ENCODE peak calls at places on chromosomes 3 and 15, in nine cellular contexts. U is H7, B is psoas muscle, W is lung, D is tibial nerve, F is brain microvascular endothelial cell, K is NT2/D1, P is endodermal cell, X is astrocyte. H is an unnamed sample.

GRCh38 chr3:157310329-157311065 is 126.2 kb upstream of the PTX3 start:
- DNase-seq in U (peak; percentile 8), B (no peak), W (no peak), D (no peak), F (no peak), K (no peak), P (no peak), X (no peak), H (no peak)

GRCh38 chr3:37546876-37547275 is 314.8 kb upstream of the CTDSPL start:
- DNase-seq in U (peak; percentile 60), B (no peak), W (no peak), D (no peak), F (peak; percentile 18), K (no peak), P (peak; percentile 65), X (peak; percentile 6), H (no peak)

GRCh38 chr3:131193671-131194291 is 167.1 kb downstream of the NEK11 start:
- DNase-seq in U (no peak), B (no peak), W (no peak), D (no peak), F (no peak), K (no peak), P (no peak), X (no peak), H (no peak)

GRCh38 chr3:197298858-197299854 is 744 bp upstream of the DLG1 start:
- DNase-seq in U (peak; percentile 75), B (peak; percentile 63), W (peak; percentile 66), D (no peak), F (no peak), K (no peak), P (peak; percentile 87), X (no peak), H (no peak)

GRCh38 chr3:175751089-175751488 is 892.0 kb downstream of the NAALADL2 start:
- DNase-seq in U (no peak), B (no peak), W (no peak), D (no peak), F (no peak), K (no peak), P (no peak), X (no peak), H (no peak)

GRCh38 chr15:31389576-31389975 is 62.9 kb downstream of the KLF13 start:
- DNase-seq in U (no peak), B (no peak), W (peak; percentile 26), D (no peak), F (no peak), K (no peak), P (no peak), X (no peak), H (no peak)

GRCh38 chr3:58776231-58776630 is 109.7 kb upstream of the FAM3D start:
- DNase-seq in U (no peak), B (no peak), W (no peak), D (no peak), F (no peak), K (peak; percentile 6), P (no peak), X (no peak), H (no peak)

GRCh38 chr3:69541059-69541471 is 155.2 kb upstream of the FRMD4B start:
- DNase-seq in U (peak; percentile 51), B (no peak), W (no peak), D (no peak), F (no peak), K (peak; percentile 1), P (peak; percentile 68), X (no peak), H (no peak)

GRCh38 chr15:68385671-68386586 is 46.0 kb downstream of the ITGA11 start:
- DNase-seq in U (no peak), B (no peak), W (no peak), D (no peak), F (no peak), K (no peak), P (no peak), X (no peak), H (no peak)

GRCh38 chr15:68385240-68385561 is 46.8 kb downstream of the ITGA11 start:
- DNase-seq in U (no peak), B (no peak), W (no peak), D (no peak), F (no peak), K (no peak), P (peak; percentile 26), X (no peak), H (no peak)

GRCh38 chr15:68389041-68389930 is 42.7 kb downstream of the ITGA11 start:
- DNase-seq in U (peak; percentile 62), B (no peak), W (no peak), D (no peak), F (no peak), K (no peak), P (peak; percentile 71), X (no peak), H (no peak)

GRCh38 chr15:68386587-68387287 is 45.2 kb downstream of the ITGA11 start:
- DNase-seq in U (no peak), B (no peak), W (no peak), D (no peak), F (no peak), K (no peak), P (no peak), X (no peak), H (no peak)

GRCh38 chr15:68387288-68388143 is 44.4 kb downstream of the ITGA11 start:
- DNase-seq in U (no peak), B (no peak), W (no peak), D (no peak), F (no peak), K (no peak), P (peak; percentile 28), X (no peak), H (peak; percentile 20)
- H3K27me3 ChIP-seq in U (no peaks in the 10 kb centered on the region), B (no peaks in the 10 kb centered on the region), W (no peaks in the 10 kb centered on the region), D (no peaks in the 10 kb centered on the region), F (no peaks in the 10 kb centered on the region), K (peaks cover 15% of the 10 kb centered on the region), P (no peaks in the 10 kb centered on the region), X (no peaks in the 10 kb centered on the region), H (peaks cover 25% of the 10 kb centered on the region)

GRCh38 chr3:141086188-141086587 is 35.0 kb downstream of the SPSB4 start:
- DNase-seq in U (no peak), B (no peak), W (no peak), D (no peak), F (no peak), K (no peak), P (no peak), X (no peak), H (no peak)

GRCh38 chr3:141082064-141082463 is 30.9 kb downstream of the SPSB4 start:
- DNase-seq in U (no peak), B (peak; percentile 14), W (no peak), D (no peak), F (no peak), K (no peak), P (peak; percentile 45), X (no peak), H (no peak)

GRCh38 chr3:141083226-141083625 is 32.1 kb downstream of the SPSB4 start:
- DNase-seq in U (no peak), B (peak; percentile 27), W (no peak), D (no peak), F (no peak), K (no peak), P (peak; percentile 37), X (no peak), H (no peak)

GRCh38 chr3:141085331-141086047 is 34.3 kb downstream of the SPSB4 start:
- DNase-seq in U (no peak), B (peak; percentile 49), W (no peak), D (no peak), F (no peak), K (no peak), P (peak; percentile 43), X (no peak), H (no peak)

DNA sequence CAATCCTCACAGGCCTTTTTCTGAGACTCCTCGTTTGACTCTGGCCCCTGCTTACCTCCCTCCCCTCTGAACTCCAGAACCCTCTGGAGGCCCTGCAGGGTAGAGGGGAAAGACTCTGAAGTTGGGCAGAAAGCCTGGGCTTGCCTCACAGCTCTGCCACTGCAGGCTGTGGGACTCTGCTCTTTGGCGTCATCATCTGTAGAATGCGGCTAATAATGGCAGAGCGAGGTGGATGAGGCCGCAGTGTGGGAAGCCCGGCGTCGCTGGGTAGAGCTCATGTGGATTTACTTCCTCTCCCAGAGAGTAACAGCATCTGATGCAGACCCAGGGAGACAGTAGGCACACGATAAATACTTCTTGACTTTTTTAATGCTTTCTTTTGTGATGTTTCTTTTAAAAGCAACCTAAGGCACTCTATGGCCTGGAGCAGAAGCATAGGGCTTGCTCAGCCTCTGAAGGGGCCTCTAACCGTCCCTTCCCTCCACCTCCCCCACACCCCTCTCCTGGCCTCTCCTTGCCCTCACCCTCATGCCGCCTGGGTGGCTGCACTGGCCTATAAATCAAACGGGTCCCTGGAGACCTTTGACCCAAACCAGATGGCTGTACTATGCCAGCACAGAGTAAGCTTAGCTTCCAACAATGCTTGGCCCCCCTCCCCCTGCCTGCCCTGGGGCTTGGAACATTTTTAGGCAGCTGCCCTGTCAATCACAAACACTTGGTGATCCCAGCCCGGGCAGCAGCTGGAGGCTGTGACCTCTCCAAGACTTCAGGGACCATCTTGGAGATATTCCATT is 32.9 kb downstream of the SPSB4 start:
- DNase-seq in U (no peak), B (peak; percentile 87), W (no peak), D (no peak), F (no peak), K (no peak), P (peak; percentile 51), X (no peak), H (no peak)
- H3K27me3 ChIP-seq in U (no peaks in the 10 kb centered on the region), B (peaks cover 2% of the 10 kb centered on the region), W (no peaks in the 10 kb centered on the region), D (no peaks in the 10 kb centered on the region), F (no peaks in the 10 kb centered on the region), K (no peaks in the 10 kb centered on the region), P (no peaks in the 10 kb centered on the region), X (no peaks in the 10 kb centered on the region), H (no peaks in the 10 kb centered on the region)

GRCh38 chr15:88688394-88688933 is 49.6 kb downstream of the ISG20 start:
- DNase-seq in U (no peak), B (no peak), W (no peak), D (no peak), F (no peak), K (no peak), P (no peak), X (no peak), H (no peak)

GRCh38 chr15:88680241-88680910 is 41.6 kb downstream of the ISG20 start:
- DNase-seq in U (no peak), B (no peak), W (no peak), D (no peak), F (no peak), K (no peak), P (no peak), X (no peak), H (no peak)

GRCh38 chr15:88686166-88686565 is 47.4 kb downstream of the ISG20 start:
- DNase-seq in U (no peak), B (no peak), W (no peak), D (no peak), F (no peak), K (no peak), P (no peak), X (no peak), H (no peak)

GRCh38 chr15:88681610-88682221 is 42.9 kb downstream of the ISG20 start:
- DNase-seq in U (peak; percentile 51), B (no peak), W (no peak), D (no peak), F (no peak), K (no peak), P (no peak), X (no peak), H (no peak)

DNA sequence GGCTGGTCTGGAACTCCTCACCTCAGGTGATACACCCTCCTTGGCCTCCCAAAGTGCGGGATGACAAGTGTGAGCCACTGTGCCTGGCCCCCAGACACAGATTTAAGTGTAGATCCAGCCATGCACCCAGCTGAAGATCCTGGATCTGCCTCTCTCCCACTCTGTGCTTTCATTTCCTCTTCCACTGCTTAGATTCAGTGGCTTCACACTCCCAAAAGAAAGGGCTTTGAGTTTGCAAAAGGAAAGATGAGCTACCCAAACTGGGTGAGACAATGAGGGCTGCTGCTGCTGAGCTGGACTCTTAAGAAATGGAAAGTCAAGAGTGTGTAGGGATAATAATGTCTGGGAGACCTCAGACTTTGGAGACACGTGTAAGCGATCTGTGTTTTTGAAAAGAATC is 45.5 kb downstream of the ISG20 start:
- DNase-seq in U (no peak), B (no peak), W (no peak), D (no peak), F (no peak), K (no peak), P (no peak), X (no peak), H (no peak)
- H3K27me3 ChIP-seq in U (no peaks in the 10 kb centered on the region), B (peaks cover 2% of the 10 kb centered on the region), W (no peaks in the 10 kb centered on the region), D (no peaks in the 10 kb centered on the region), F (no peaks in the 10 kb centered on the region), K (no peaks in the 10 kb centered on the region), P (no peaks in the 10 kb centered on the region), X (peaks cover 9% of the 10 kb centered on the region), H (no peaks in the 10 kb centered on the region)

GRCh38 chr15:77824361-77824985 is 191.8 kb upstream of the LINGO1 start:
- DNase-seq in U (no peak), B (peak; percentile 27), W (no peak), D (no peak), F (no peak), K (no peak), P (no peak), X (no peak), H (no peak)

GRCh38 chr15:77825546-77825945 is 192.8 kb upstream of the LINGO1 start:
- DNase-seq in U (no peak), B (peak; percentile 41), W (no peak), D (no peak), F (no peak), K (no peak), P (peak; percentile 48), X (no peak), H (no peak)

GRCh38 chr15:77827860-77828259 is 195.1 kb upstream of the LINGO1 start:
- DNase-seq in U (no peak), B (peak; percentile 6), W (no peak), D (no peak), F (no peak), K (no peak), P (no peak), X (no peak), H (no peak)

GRCh38 chr15:77825143-77825542 is 192.4 kb upstream of the LINGO1 start:
- DNase-seq in U (no peak), B (peak; percentile 20), W (no peak), D (no peak), F (no peak), K (no peak), P (peak; percentile 30), X (no peak), H (no peak)

GRCh38 chr15:77826006-77826695 is 193.4 kb upstream of the LINGO1 start:
- DNase-seq in U (no peak), B (peak; percentile 44), W (no peak), D (no peak), F (no peak), K (no peak), P (peak; percentile 54), X (no peak), H (no peak)
- H3K27me3 ChIP-seq in U (peaks cover 2% of the 10 kb centered on the region), B (no peaks in the 10 kb centered on the region), W (no peaks in the 10 kb centered on the region), D (no peaks in the 10 kb centered on the region), F (peaks cover 10% of the 10 kb centered on the region), K (peaks cover 27% of the 10 kb centered on the region), P (peaks cover 20% of the 10 kb centered on the region), X (peaks cover 26% of the 10 kb centered on the region), H (peaks cover 5% of the 10 kb centered on the region)

H was measured in CD4-positive, alpha-beta T cell.